ENCODE peak calls at places on chromosomes 4 and X, in seven cellular contexts. R is endothelial cell, W is fibroblast of lung, V is cardiac muscle cell, D is HFFc6, L is A673, S is cardiac fibroblast. Y is an unnamed sample.

GRCh38 chrX:8374041-8374825 is 90.4 kb upstream of the VCX3B start:
- DNase-seq in L (no peak), S (no peak), V (no peak), D (no peak), W (no peak), R (no peak), Y (no peak)

GRCh38 chrX:131841496-131842410 is 181.3 kb upstream of the STK26 start:
- DNase-seq in D (peak), S (peak), L (peak), W (peak), R (no peak), V (peak), Y (peak)

GRCh38 chrX:136725446-136726104 is 55.2 kb downstream of the ARHGEF6 start:
- DNase-seq in R (no peak), V (no peak), L (no peak), D (peak), W (peak), S (peak), Y (no peak)

GRCh38 chrX:32408389-32408788 is 803.0 kb downstream of the DMD start:
- DNase-seq in W (peak), R (peak), S (no peak), D (no peak), V (no peak), L (peak), Y (peak)

GRCh38 chrX:22950278-22951266 is 49.2 kb upstream of the DDX53 start:
- DNase-seq in W (peak), V (no peak), L (peak), R (no peak), S (peak), D (peak), Y (no peak)

GRCh38 chrX:14032383-14032782 is 2.7 kb upstream of the GEMIN8 start:
- DNase-seq in L (peak), D (peak), S (peak), V (peak), W (peak), R (peak), Y (peak)

GRCh38 chr4:40475609-40476008 is 140.5 kb downstream of the CHRNA9 start:
- DNase-seq in R (no peak), W (no peak), D (no peak), V (no peak), L (no peak), S (no peak), Y (no peak)

GRCh38 chr4:46329118-46329976 is 60.6 kb downstream of the GABRA2 start:
- DNase-seq in S (peak), V (peak), D (no peak), L (peak), R (peak), W (peak), Y (peak)

GRCh38 chr4:123785515-123785914 is 388.9 kb downstream of the SPRY1 start:
- DNase-seq in V (no peak), D (peak), R (no peak), S (peak), W (peak), L (no peak), Y (no peak)

GRCh38 chr4:98745372-98745771 is 87.0 kb upstream of the TSPAN5 start:
- DNase-seq in L (peak), D (peak), V (peak), S (peak), W (peak), R (peak), Y (no peak)

GRCh38 chr4:185888676-185889075 is 76.7 kb upstream of the SORBS2 start:
- DNase-seq in R (no peak), S (no peak), D (no peak), W (no peak), V (no peak), L (no peak), Y (no peak)

GRCh38 chrX:68440940-68441339 is 7.6 kb upstream of the OPHN1 start:
- DNase-seq in V (peak), D (peak), L (peak), W (peak), S (peak), R (no peak), Y (no peak)

GRCh38 chrX:148310402-148311200 is 189.8 kb upstream of the AFF2 start:
- DNase-seq in R (no peak), V (no peak), L (no peak), W (no peak), D (no peak), S (no peak), Y (no peak)

GRCh38 chr4:8526363-8526855 is 53.8 kb upstream of the GPR78 start:
- DNase-seq in R (no peak), V (no peak), L (no peak), D (no peak), W (no peak), S (no peak), Y (no peak)

GRCh38 chr4:120286813-120287212 is 220.2 kb upstream of the MAD2L1 start:
- DNase-seq in W (peak), S (no peak), R (no peak), D (no peak), L (no peak), V (peak), Y (no peak)

GRCh38 chrX:19629541-19629940 is 114.2 kb upstream of the MAP3K15 start:
- DNase-seq in L (no peak), V (no peak), R (no peak), W (no peak), D (no peak), S (no peak), Y (peak)

GRCh38 chr4:151231915-151232595 is 44.9 kb upstream of the PRSS48 start:
- DNase-seq in S (peak), V (no peak), R (no peak), D (no peak), L (no peak), W (no peak), Y (no peak)

GRCh38 chrX:38004046-38004445 is 2.3 kb upstream of the SYTL5 start:
- DNase-seq in L (no peak), W (no peak), D (no peak), R (no peak), V (no peak), S (no peak), Y (no peak)

GRCh38 chr4:73803213-73803612 is 33.3 kb upstream of the CXCL6 start:
- DNase-seq in V (no peak), W (no peak), D (no peak), L (no peak), R (no peak), S (no peak), Y (no peak)

GRCh38 chr4:152735302-152735917 is 44.1 kb downstream of the TIGD4 start:
- DNase-seq in L (peak), W (peak), V (peak), S (peak), D (peak), R (no peak), Y (peak)

GRCh38 chrX:153818571-153819397 is 11.6 kb downstream of the PDZD4 start:
- DNase-seq in R (peak), L (peak), W (no peak), D (no peak), S (no peak), V (peak), Y (no peak)

GRCh38 chrX:119374736-119375135 is 24.4 kb upstream of the SLC25A43 start:
- DNase-seq in S (no peak), V (no peak), W (no peak), D (peak), L (no peak), R (no peak), Y (no peak)

GRCh38 chr4:69843301-69843700 is 16.6 kb downstream of the SULT1E1 start:
- DNase-seq in V (no peak), D (no peak), S (no peak), R (no peak), L (no peak), W (no peak), Y (no peak)

GRCh38 chrX:131704136-131704695 is 160.3 kb downstream of the OR13H1 start:
- DNase-seq in D (peak), L (peak), R (no peak), V (no peak), W (no peak), S (no peak), Y (peak)

GRCh38 chrX:40108959-40109287 is 11.2 kb upstream of the BCOR start:
- DNase-seq in W (peak), R (peak), D (peak), V (peak), S (peak), L (peak), Y (peak)

GRCh38 chr4:54229631-54230478 is 762 bp downstream of the PDGFRA start:
- DNase-seq in W (peak), L (no peak), V (peak), D (no peak), R (peak), S (peak), Y (peak)

GRCh38 chrX:72041901-72042859 is 89.5 kb downstream of the RTL5 start:
- DNase-seq in W (peak), D (no peak), S (no peak), L (no peak), R (no peak), V (no peak), Y (no peak)

GRCh38 chr4:73704314-73705055 is 35.9 kb upstream of the CXCL8 start:
- DNase-seq in L (peak), S (peak), W (peak), R (no peak), V (no peak), D (peak), Y (no peak)

GRCh38 chr4:75497133-75497532 is 17.1 kb downstream of the RCHY1 start:
- DNase-seq in W (peak), L (no peak), R (no peak), S (no peak), D (peak), V (no peak), Y (no peak)

GRCh38 chr4:110510955-110511544 is 35.1 kb downstream of the ENPEP start:
- DNase-seq in D (peak), L (peak), S (peak), W (peak), V (peak), R (no peak), Y (peak)

GRCh38 chrX:73239242-73239641 is 24.6 kb upstream of the NAP1L2 start:
- DNase-seq in W (no peak), D (no peak), S (no peak), V (no peak), L (no peak), R (no peak), Y (no peak)

GRCh38 chrX:23742174-23742692 is 843 bp downstream of the ACOT9 start:
- DNase-seq in V (peak), S (peak), D (peak), W (peak), R (no peak), L (peak), Y (peak)

GRCh38 chr4:99971453-99972111 is 21.5 kb upstream of the H2AZ1 start:
- DNase-seq in D (no peak), L (no peak), W (no peak), R (no peak), V (no peak), S (no peak), Y (no peak)
- TF ChIP-seq CTCF in D (no peak), L (no peak), W (no peak), R (no peak), V (no peak), S (no peak), Y (no peak)

GRCh38 chrX:149950681-149951080 is 12.4 kb upstream of the EOLA2 start:
- DNase-seq in D (peak), R (no peak), L (peak), S (peak), W (peak), V (peak), Y (peak)
- TF ChIP-seq CTCF in D (peak), R (peak), L (peak), S (peak), W (peak), V (peak), Y (peak)

GRCh38 chr4:139556735-139557505 is 901 bp upstream of the SETD7 start:
- DNase-seq in D (no peak), V (peak), L (peak), W (no peak), S (no peak), R (peak), Y (peak)
- TF ChIP-seq CTCF in D (no peak), V (no peak), L (peak), W (no peak), S (no peak), R (no peak), Y (no peak)

DNA sequence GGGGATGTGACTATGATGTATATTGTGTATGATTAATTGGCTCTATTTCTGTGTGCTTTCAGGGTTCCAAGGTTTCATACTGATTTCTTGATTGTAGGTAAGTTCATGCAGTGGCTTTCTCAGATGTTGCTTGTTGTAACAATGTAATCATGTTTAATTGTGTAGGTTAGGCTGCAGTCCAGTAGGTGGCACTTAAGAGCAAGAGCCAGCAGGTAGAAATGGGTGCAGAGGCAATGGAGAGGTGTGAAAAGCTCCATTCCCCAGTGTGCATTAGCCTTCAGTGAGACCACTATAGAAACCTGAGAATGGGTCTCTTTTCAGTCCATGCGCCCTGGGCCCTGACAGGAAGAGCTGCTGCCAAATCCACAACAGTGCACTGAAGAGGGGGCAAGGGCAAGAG is 28.2 kb downstream of the DCAF12L2 start:
- DNase-seq in R (peak), L (peak), V (no peak), D (no peak), W (no peak), S (no peak), Y (no peak)
- TF ChIP-seq CTCF in R (no peak), L (peak), V (no peak), D (no peak), W (no peak), S (no peak), Y (peak)